ENCODE peak calls at places on chromosomes 4 and X, in nine cellular contexts. B is suprapubic skin, V is tibial nerve, G is stomach, F is esophagus muscularis mucosa, H is sigmoid colon, Y is upper lobe of left lung, K is transverse colon, L is A549. O is an unnamed sample. For H3K4me1, the result is how much of the 10 kb centered on the place peaks cover.

GRCh38 chrX:23699636-23700194 is 32.4 kb downstream of the PRDX4 start:
- DNase-seq in B (no peak), V (peak), G (no peak), F (no peak), H (no peak), Y (peak), K (no peak), L (no peak), O (peak)

GRCh38 chrX:16807976-16808542 is 21.8 kb downstream of the TXLNG start:
- DNase-seq in B (no peak), V (no peak), G (no peak), F (no peak), H (no peak), Y (no peak), K (peak), L (peak), O (no peak)

GRCh38 chrX:41482153-41482850 is 35.2 kb downstream of the NYX start:
- DNase-seq in B (no peak), V (no peak), G (no peak), F (no peak), H (no peak), Y (no peak), K (no peak), L (no peak), O (no peak)

GRCh38 chrX:75522565-75523411 is at the start of gene ZDHHC15:
- DNase-seq in B (peak), V (peak), G (peak), F (peak), H (peak), Y (peak), K (peak), L (no peak), O (peak)

GRCh38 chrX:69493193-69493592 is 10.9 kb upstream of the NALF2 start:
- DNase-seq in B (no peak), V (peak), G (peak), F (no peak), H (no peak), Y (no peak), K (peak), L (peak), O (no peak)

GRCh38 chr4:4437798-4438470 is 51.0 kb downstream of the NSG1 start:
- DNase-seq in B (no peak), V (no peak), G (no peak), F (no peak), H (no peak), Y (no peak), K (no peak), L (no peak), O (no peak)

GRCh38 chrX:41779058-41779564 is 55.1 kb downstream of the GPR82 start:
- DNase-seq in B (no peak), V (no peak), G (no peak), F (no peak), H (no peak), Y (no peak), K (no peak), L (peak), O (no peak)

GRCh38 chrX:19611636-19612376 is 96.5 kb upstream of the MAP3K15 start:
- DNase-seq in B (no peak), V (no peak), G (no peak), F (no peak), H (no peak), Y (no peak), K (no peak), L (no peak), O (no peak)

GRCh38 chr4:89800012-89800516 is 36.9 kb downstream of the SNCA start:
- DNase-seq in B (no peak), V (no peak), G (no peak), F (no peak), H (no peak), Y (no peak), K (no peak), L (no peak), O (no peak)

GRCh38 chr4:155906554-155907247 is 3.2 kb downstream of the TDO2 start:
- DNase-seq in B (no peak), V (peak), G (no peak), F (no peak), H (no peak), Y (no peak), K (no peak), L (peak), O (no peak)

GRCh38 chr4:9921326-9921725 is 100.0 kb downstream of the SLC2A9 start:
- DNase-seq in B (no peak), V (no peak), G (no peak), F (no peak), H (no peak), Y (no peak), K (no peak), L (no peak), O (no peak)

GRCh38 chr4:1208266-1208961 is 36.0 kb upstream of the SPON2 start:
- DNase-seq in B (peak), V (no peak), G (no peak), F (no peak), H (peak), Y (peak), K (peak), L (no peak), O (peak)

GRCh38 chr4:73011629-73011985 is 57.9 kb downstream of the COX18 start:
- DNase-seq in B (no peak), V (no peak), G (no peak), F (no peak), H (no peak), Y (no peak), K (no peak), L (no peak), O (no peak)

GRCh38 chrX:44183329-44183728 is 160.1 kb downstream of the EFHC2 start:
- DNase-seq in B (no peak), V (no peak), G (no peak), F (no peak), H (no peak), Y (no peak), K (no peak), L (no peak), O (no peak)

GRCh38 chrX:13167444-13168207 is 123.2 kb upstream of the FAM9C start:
- DNase-seq in B (no peak), V (peak), G (no peak), F (no peak), H (no peak), Y (no peak), K (no peak), L (no peak), O (no peak)

GRCh38 chrX:139203681-139204575 is 326.6 kb upstream of the F9 start:
- DNase-seq in B (no peak), V (no peak), G (peak), F (no peak), H (no peak), Y (no peak), K (no peak), L (no peak), O (peak)

GRCh38 chr4:105709081-105709450 is 482 bp downstream of the GSTCD start:
- DNase-seq in B (peak), V (peak), G (no peak), F (no peak), H (no peak), Y (no peak), K (no peak), L (no peak), O (no peak)
- H3K4me1 ChIP-seq in B (under half), V (under half), G (half or more), F (under half), H (under half), Y (under half), K (under half), L (under half), O (under half)

GRCh38 chr4:40473578-40474388 is 138.7 kb downstream of the CHRNA9 start:
- DNase-seq in B (no peak), V (no peak), G (peak), F (no peak), H (no peak), Y (no peak), K (peak), L (peak), O (no peak)
- TF ChIP-seq EP300 in B (no peak), V (no peak), G (no peak), F (no peak), H (no peak), Y (no peak), K (peak), L (no peak), O (no peak)

GRCh38 chr4:7300711-7301095 is 108.4 kb downstream of the SORCS2 start:
- DNase-seq in B (no peak), V (no peak), G (no peak), F (no peak), H (no peak), Y (no peak), K (no peak), L (no peak), O (no peak)
- H3K4me1 ChIP-seq in B (under half), V (under half), G (under half), F (under half), H (under half), Y (under half), K (under half), L (under half), O (under half)

GRCh38 chr4:41294445-41295062 is 37.8 kb downstream of the UCHL1 start:
- DNase-seq in B (no peak), V (no peak), G (no peak), F (no peak), H (no peak), Y (no peak), K (no peak), L (peak), O (no peak)
- TF ChIP-seq EP300 in B (no peak), V (no peak), G (no peak), F (no peak), H (no peak), Y (no peak), K (no peak), L (no peak), O (no peak)

GRCh38 chr4:153519677-153520076 is 53.5 kb downstream of the TMEM131L start:
- DNase-seq in B (no peak), V (no peak), G (no peak), F (no peak), H (no peak), Y (no peak), K (no peak), L (no peak), O (no peak)
- H3K4me1 ChIP-seq in B (under half), V (under half), G (half or more), F (half or more), H (under half), Y (under half), K (under half), L (under half), O (under half)

DNA sequence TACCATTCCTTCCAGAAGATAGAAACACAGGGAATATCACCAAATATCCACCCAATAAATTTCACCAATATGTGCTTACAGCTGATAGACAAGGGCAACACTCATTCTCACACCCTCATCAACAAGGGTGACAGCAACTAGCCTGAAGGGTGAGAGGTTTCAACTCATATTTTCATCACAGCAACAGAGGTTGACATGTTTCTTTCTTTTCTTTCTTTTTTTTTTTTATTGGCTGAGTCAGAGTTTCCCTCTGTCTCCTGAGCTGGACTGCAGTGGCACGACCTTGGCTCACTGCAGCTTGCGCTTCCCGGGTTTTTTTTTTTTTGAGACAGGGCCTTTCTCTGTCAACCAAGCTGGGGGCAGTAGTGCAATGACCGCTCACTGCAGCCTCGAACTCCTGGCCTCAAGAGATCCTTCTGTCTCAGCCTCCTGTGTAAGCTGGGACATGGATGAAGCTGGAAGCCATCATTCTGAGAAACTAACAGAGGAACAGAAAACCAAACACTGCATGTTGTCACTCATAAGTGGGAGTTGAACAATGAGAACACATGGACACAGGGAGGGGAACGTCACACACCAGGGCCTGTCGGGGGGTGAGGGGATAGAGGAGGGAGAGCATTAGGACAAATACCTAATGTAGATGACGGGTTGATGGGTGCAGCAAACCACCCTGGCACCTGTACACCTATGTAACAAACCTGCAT is 27.5 kb upstream of the ASMTL start:
- DNase-seq in B (peak), V (no peak), G (no peak), F (peak), H (peak), Y (no peak), K (no peak), L (no peak), O (no peak)
- TF ChIP-seq EP300 in B (no peak), V (no peak), G (no peak), F (no peak), H (no peak), Y (no peak), K (no peak), L (no peak), O (no peak)

O was measured in ovary.